ENCODE peak calls at places on chromosomes 11 and 22, in seven cellular contexts. D, I, V, P, O, R and J are unnamed samples.

GRCh38 chr22:41917906-41918791 is 3.3 kb upstream of the SHISA8 start:
- DNase-seq in D (no peak), I (no peak), V (no peak), P (no peak), O (no peak), R (no peak), J (no peak)

GRCh38 chr22:36332623-36333331 is 55.0 kb downstream of the MYH9 start:
- DNase-seq in D (no peak), I (no peak), V (no peak), P (no peak), O (peak), R (no peak), J (peak)

GRCh38 chr11:118897721-118898310 is 14.1 kb downstream of the CXCR5 start:
- DNase-seq in D (no peak), I (no peak), V (no peak), P (no peak), O (no peak), R (no peak), J (no peak)

GRCh38 chr22:29689201-29689871 is 30.5 kb upstream of the CABP7 start:
- DNase-seq in D (no peak), I (no peak), V (no peak), P (no peak), O (no peak), R (no peak), J (no peak)

GRCh38 chr11:12963789-12964536 is 45.2 kb upstream of the RASSF10 start:
- DNase-seq in D (peak), I (peak), V (peak), P (peak), O (peak), R (peak), J (peak)

GRCh38 chr11:103897156-103897555 is 139.3 kb upstream of the DDI1 start:
- DNase-seq in D (no peak), I (no peak), V (no peak), P (no peak), O (no peak), R (no peak), J (no peak)

GRCh38 chr11:57527056-57527631 is 3.4 kb downstream of the TIMM10 start:
- DNase-seq in D (peak), I (peak), V (peak), P (peak), O (no peak), R (peak), J (peak)

GRCh38 chr11:95256204-95256819 is 25.3 kb upstream of the SESN3 start:
- DNase-seq in D (no peak), I (no peak), V (no peak), P (no peak), O (no peak), R (no peak), J (no peak)

GRCh38 chr11:127056338-127056971 is 55.9 kb upstream of the KIRREL3 start:
- DNase-seq in D (no peak), I (peak), V (no peak), P (no peak), O (no peak), R (peak), J (peak)

GRCh38 chr11:35138949-35139881 is at the start of gene CD44:
- DNase-seq in D (peak), I (peak), V (no peak), P (peak), O (no peak), R (peak), J (peak)

GRCh38 chr11:47326198-47326597 is 26.3 kb downstream of the MYBPC3 start:
- DNase-seq in D (no peak), I (no peak), V (no peak), P (no peak), O (no peak), R (peak), J (no peak)

GRCh38 chr22:48499456-48500425 is 1327.9 kb downstream of the BRD1 start:
- DNase-seq in D (no peak), I (no peak), V (no peak), P (no peak), O (no peak), R (no peak), J (no peak)

GRCh38 chr11:111851636-111852035 is 19.7 kb downstream of the ALG9 start:
- DNase-seq in D (no peak), I (no peak), V (peak), P (no peak), O (no peak), R (peak), J (peak)

GRCh38 chr22:43900206-43900605 is 8.4 kb upstream of the PNPLA5 start:
- DNase-seq in D (no peak), I (no peak), V (no peak), P (no peak), O (no peak), R (no peak), J (no peak)

GRCh38 chr11:106021181-106021966 is 666 bp downstream of the MSANTD4 start:
- DNase-seq in D (no peak), I (peak), V (peak), P (no peak), O (no peak), R (no peak), J (no peak)

GRCh38 chr11:116650052-116650451 is 122.7 kb downstream of the BUD13 start:
- DNase-seq in D (no peak), I (no peak), V (no peak), P (no peak), O (no peak), R (no peak), J (no peak)

GRCh38 chr11:12017865-12018453 is 9.5 kb upstream of the DKK3 start:
- DNase-seq in D (no peak), I (peak), V (no peak), P (no peak), O (no peak), R (no peak), J (no peak)

GRCh38 chr11:14750911-14751310 is 107.3 kb downstream of the PDE3B start:
- DNase-seq in D (no peak), I (no peak), V (no peak), P (no peak), O (no peak), R (no peak), J (no peak)

GRCh38 chr11:111427471-111427912 is 48.4 kb upstream of the POU2AF1 start:
- DNase-seq in D (no peak), I (peak), V (peak), P (no peak), O (no peak), R (peak), J (no peak)

GRCh38 chr11:46352063-46352841 is 5.0 kb downstream of the DGKZ start:
- DNase-seq in D (peak), I (peak), V (no peak), P (no peak), O (no peak), R (peak), J (no peak)

DNA sequence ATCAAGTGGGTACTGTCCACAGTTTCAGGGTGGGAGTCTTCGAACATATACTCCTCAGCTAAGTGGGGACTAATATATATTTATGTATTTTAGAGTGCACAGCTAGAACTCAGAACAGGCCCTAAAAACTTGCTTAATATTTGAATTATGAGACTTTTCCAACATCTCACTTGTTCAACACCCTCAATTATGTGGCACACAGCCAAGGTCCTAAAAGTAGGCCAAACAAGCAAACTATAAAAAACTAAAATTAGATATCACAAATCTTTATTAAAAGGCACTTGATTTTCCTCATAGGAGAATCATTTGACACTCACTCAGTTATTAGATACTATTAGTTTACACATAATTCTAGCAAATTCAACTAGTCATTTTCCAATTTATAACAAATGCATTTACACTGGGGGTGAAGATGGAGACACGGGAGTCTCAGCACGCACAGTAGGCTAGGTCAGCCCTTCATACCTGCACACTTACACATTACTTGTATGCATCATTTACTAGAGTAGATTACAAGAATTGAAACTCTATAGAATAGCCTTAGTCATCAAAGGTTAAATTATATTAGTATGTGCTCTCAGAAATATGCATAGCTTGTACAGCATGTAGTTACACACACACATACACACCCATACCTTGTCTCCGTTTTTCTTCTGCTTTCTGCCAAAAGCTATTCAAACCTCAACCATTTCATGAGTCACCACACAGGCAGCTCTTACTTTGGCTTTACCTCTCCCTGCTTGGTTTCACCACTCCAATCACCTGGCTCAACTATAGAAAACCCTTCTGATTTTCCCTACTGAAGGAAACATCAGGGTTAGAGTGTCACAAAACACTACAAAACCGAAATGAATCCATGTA is 171.5 kb downstream of the SBF2 start:
- DNase-seq in D (no peak), I (no peak), V (no peak), P (peak), O (no peak), R (no peak), J (peak)
- TF ChIP-seq JUND in D (no peak), I (no peak), V (no peak), P (peak), O (no peak), R (peak), J (no peak)

GRCh38 chr11:69700278-69701140 is 3.3 kb downstream of the FGF19 start:
- DNase-seq in D (peak), I (peak), V (peak), P (no peak), O (no peak), R (peak), J (no peak)
- TF ChIP-seq JUND in D (no peak), I (no peak), V (peak), P (no peak), O (no peak), R (no peak), J (no peak)

DNA sequence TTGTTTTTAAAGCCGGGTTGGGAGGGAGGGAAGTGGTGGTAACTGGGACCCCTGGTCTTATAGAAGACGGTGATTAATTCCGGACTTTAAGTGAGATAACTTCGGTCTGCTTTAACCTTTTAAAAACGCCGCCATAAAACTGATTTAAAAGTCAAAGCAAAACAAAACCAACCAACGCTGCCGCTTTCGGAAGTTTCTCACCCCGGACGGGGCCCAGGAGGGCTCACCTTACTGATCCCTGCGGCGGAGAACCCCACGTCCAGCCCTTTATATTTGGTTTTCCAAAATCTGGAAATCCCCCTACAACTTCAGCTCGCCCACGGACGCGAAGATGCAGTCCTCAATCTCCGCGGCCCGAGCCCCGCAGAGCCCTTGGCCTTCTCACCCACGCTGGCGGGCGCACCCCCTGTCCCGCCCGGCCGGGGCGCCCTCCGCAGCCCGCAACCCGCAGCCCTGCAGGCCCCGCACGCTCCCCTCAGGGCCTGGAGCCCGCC is 405 bp downstream of the USP28 start:
- DNase-seq in D (no peak), I (no peak), V (no peak), P (no peak), O (no peak), R (peak), J (no peak)
- TF ChIP-seq JUND in D (no peak), I (no peak), V (no peak), P (no peak), O (no peak), R (no peak), J (no peak)

GRCh38 chr11:78244546-78245315 is 56.0 kb downstream of the USP35 start:
- DNase-seq in D (no peak), I (no peak), V (no peak), P (no peak), O (no peak), R (peak), J (no peak)

GRCh38 chr11:78241475-78241874 is 52.8 kb downstream of the USP35 start:
- DNase-seq in D (no peak), I (no peak), V (no peak), P (no peak), O (no peak), R (no peak), J (no peak)

GRCh38 chr11:78248191-78248590 is 59.5 kb downstream of the USP35 start:
- DNase-seq in D (no peak), I (no peak), V (no peak), P (no peak), O (no peak), R (no peak), J (no peak)

GRCh38 chr11:78239781-78240180 is 51.1 kb downstream of the USP35 start:
- DNase-seq in D (no peak), I (no peak), V (no peak), P (no peak), O (no peak), R (no peak), J (no peak)

GRCh38 chr11:78244080-78244479 is 55.4 kb downstream of the USP35 start:
- DNase-seq in D (no peak), I (no peak), V (no peak), P (no peak), O (no peak), R (no peak), J (no peak)
- TF ChIP-seq JUND in D (no peak), I (no peak), V (no peak), P (no peak), O (no peak), R (peak), J (no peak)

DNA sequence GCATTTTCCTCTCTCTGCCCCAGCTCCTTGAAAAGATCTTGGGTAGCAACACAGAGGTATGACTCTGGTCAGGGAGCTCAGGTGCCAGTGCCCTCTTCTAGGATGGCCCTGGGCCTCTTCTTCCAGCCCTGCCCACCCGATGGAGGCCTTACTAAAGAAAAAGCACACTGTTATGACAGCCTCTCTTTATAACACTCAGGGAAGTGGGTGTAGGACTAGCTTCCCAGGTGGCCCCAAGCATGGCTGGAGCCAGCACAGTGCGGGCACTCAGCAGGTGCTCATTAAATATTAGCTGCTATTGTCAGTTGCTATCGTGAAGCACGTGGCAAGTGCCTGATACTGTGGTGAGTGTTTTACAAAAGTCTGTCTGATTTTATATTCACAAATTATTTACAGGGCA is 127.2 kb upstream of the B3GAT1 start:
- DNase-seq in D (peak), I (no peak), V (no peak), P (no peak), O (no peak), R (no peak), J (no peak)
- TF ChIP-seq JUND in D (no peak), I (no peak), V (no peak), P (no peak), O (no peak), R (no peak), J (no peak)

GRCh38 chr11:528815-529728 is 6.3 kb downstream of the HRAS start:
- DNase-seq in D (peak), I (peak), V (no peak), P (no peak), O (no peak), R (no peak), J (no peak)
- TF ChIP-seq JUND in D (no peak), I (no peak), V (no peak), P (no peak), O (no peak), R (no peak), J (no peak)

GRCh38 chr22:22168190-22168940 is 76.2 kb upstream of the VPREB1 start:
- DNase-seq in D (no peak), I (peak), V (peak), P (peak), O (peak), R (peak), J (no peak)
- TF ChIP-seq JUND in D (no peak), I (no peak), V (no peak), P (no peak), O (no peak), R (no peak), J (no peak)

DNA sequence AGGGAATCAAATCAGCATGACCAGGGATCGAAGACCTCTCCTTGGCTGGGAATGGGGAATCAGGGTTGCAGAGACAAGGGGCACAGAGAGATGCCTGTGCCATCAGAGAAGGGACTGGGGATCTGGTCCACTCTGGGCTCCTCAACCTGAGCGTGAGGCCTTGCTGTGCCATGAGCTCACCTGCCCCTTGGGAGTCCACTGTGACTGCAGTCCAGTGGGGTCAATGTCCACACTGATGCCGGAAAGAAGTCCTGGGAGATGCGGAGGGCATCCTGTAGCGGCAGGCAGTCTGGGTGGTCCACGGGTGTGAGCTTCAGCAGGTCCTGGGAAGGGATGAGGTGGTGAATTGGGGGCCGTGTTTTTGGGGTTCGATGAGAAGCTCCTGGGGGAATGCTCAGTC is 7.3 kb upstream of the RGL4 start:
- DNase-seq in D (no peak), I (no peak), V (no peak), P (no peak), O (no peak), R (no peak), J (no peak)
- TF ChIP-seq JUND in D (no peak), I (no peak), V (no peak), P (no peak), O (no peak), R (no peak), J (no peak)